ENCODE peak calls at places on chromosomes 16 and 17, in six cellular contexts. W is activated B cell treated with CpG ODN at 0.5 μM for 24 hours, N is hepatocyte, H is A549, J is Caco-2, U is cardiac fibroblast. P is an unnamed sample.

GRCh38 chr16:28820016-28820415 is 2.8 kb upstream of the ATXN2L start:
- DNase-seq in W (no peak), N (peak; percentile 37), H (peak; percentile 50), J (no peak), U (no peak), P (no peak)

GRCh38 chr17:43750154-43750553 is 8.4 kb downstream of the SOST start:
- DNase-seq in W (no peak), N (no peak), H (no peak), J (no peak), U (no peak), P (no peak)

GRCh38 chr17:51946311-51946710 is 212.2 kb downstream of the CA10 start:
- DNase-seq in W (no peak), N (no peak), H (no peak), J (no peak), U (no peak), P (no peak)

GRCh38 chr17:2402517-2402916 is 1.7 kb upstream of the MNT start:
- DNase-seq in W (no peak), N (no peak), H (no peak), J (no peak), U (no peak), P (no peak)

GRCh38 chr17:15263206-15263579 is 1.9 kb downstream of the PMP22 start:
- DNase-seq in W (no peak), N (peak; percentile 77), H (peak; percentile 84), J (peak; percentile 42), U (peak; percentile 77), P (peak; percentile 47)

GRCh38 chr17:47741793-47742145 is 8.7 kb downstream of the TBX21 start:
- DNase-seq in W (no peak), N (no peak), H (no peak), J (no peak), U (no peak), P (no peak)

GRCh38 chr17:6392609-6393367 is 42.1 kb downstream of the AIPL1 start:
- DNase-seq in W (no peak), N (peak; percentile 37), H (no peak), J (peak; percentile 66), U (no peak), P (no peak)

GRCh38 chr16:84044108-84044488 is 1.5 kb upstream of the SLC38A8 start:
- DNase-seq in W (no peak), N (no peak), H (peak; percentile 53), J (peak; percentile 65), U (peak; percentile 48), P (no peak)

GRCh38 chr17:78523939-78524655 is 53.1 kb downstream of the DNAH17 start:
- DNase-seq in W (no peak), N (no peak), H (peak; percentile 69), J (no peak), U (peak; percentile 15), P (no peak)

GRCh38 chr17:75561927-75562603 is 25.5 kb upstream of the MYO15B start:
- DNase-seq in W (no peak), N (no peak), H (peak; percentile 47), J (no peak), U (no peak), P (no peak)

GRCh38 chr17:66401364-66401763 is 99.0 kb downstream of the PRKCA start:
- DNase-seq in W (no peak), N (no peak), H (no peak), J (no peak), U (no peak), P (no peak)

GRCh38 chr17:77445030-77445907 is 304.5 kb downstream of the SEC14L1 start:
- DNase-seq in W (peak; percentile 70), N (no peak), H (no peak), J (no peak), U (no peak), P (no peak)

GRCh38 chr17:56972111-56972730 is 5.7 kb upstream of the SCPEP1 start:
- DNase-seq in W (no peak), N (no peak), H (no peak), J (no peak), U (no peak), P (no peak)

GRCh38 chr16:3696425-3697218 is 20.7 kb downstream of the TRAP1 start:
- DNase-seq in W (no peak), N (peak; percentile 62), H (peak; percentile 78), J (no peak), U (peak; percentile 79), P (no peak)

GRCh38 chr17:73494096-73494954 is 149.9 kb downstream of the SDK2 start:
- DNase-seq in W (no peak), N (no peak), H (no peak), J (no peak), U (no peak), P (no peak)

GRCh38 chr16:73095885-73096341 is 48.0 kb upstream of the ZFHX3 start:
- DNase-seq in W (no peak), N (peak; percentile 38), H (peak; percentile 82), J (no peak), U (peak; percentile 18), P (no peak)

GRCh38 chr16:14211856-14212543 is 140.9 kb downstream of the MRTFB start:
- DNase-seq in W (no peak), N (no peak), H (no peak), J (no peak), U (peak; percentile 30), P (no peak)

GRCh38 chr17:53949473-53950090 is 126.9 kb downstream of the KIF2B start:
- DNase-seq in W (no peak), N (no peak), H (no peak), J (no peak), U (no peak), P (no peak)

GRCh38 chr16:30351586-30352419 is 3.3 kb downstream of the CD2BP2 start:
- DNase-seq in W (no peak), N (no peak), H (peak; percentile 60), J (no peak), U (peak; percentile 95), P (peak; percentile 62)

GRCh38 chr16:23416816-23417215 is 36.2 kb downstream of the COG7 start:
- DNase-seq in W (no peak), N (no peak), H (no peak), J (no peak), U (no peak), P (no peak)

GRCh38 chr17:13024526-13025263 is 6.9 kb upstream of the ELAC2 start:
- DNase-seq in W (peak; percentile 59), N (peak; percentile 82), H (peak; percentile 75), J (peak; percentile 41), U (peak; percentile 61), P (no peak)

GRCh38 chr16:21302454-21302853 is 24.4 kb upstream of the CRYM start:
- DNase-seq in W (no peak), N (peak; percentile 25), H (no peak), J (no peak), U (peak; percentile 43), P (no peak)

GRCh38 chr17:82503728-82504308 is 15.7 kb upstream of the FOXK2 start:
- DNase-seq in W (no peak), N (no peak), H (no peak), J (no peak), U (no peak), P (no peak)

GRCh38 chr17:47305302-47305923 is 18.3 kb upstream of the EFCAB13 start:
- DNase-seq in W (no peak), N (no peak), H (peak; percentile 66), J (no peak), U (peak; percentile 97), P (no peak)

GRCh38 chr17:38342886-38343607 is 709 bp downstream of the GPR179 start:
- DNase-seq in W (no peak), N (no peak), H (no peak), J (no peak), U (no peak), P (no peak)

GRCh38 chr16:3819741-3820724 is 60.5 kb downstream of the CREBBP start:
- DNase-seq in W (no peak), N (peak; percentile 71), H (peak; percentile 67), J (no peak), U (peak; percentile 97), P (no peak)

GRCh38 chr17:59607061-59607460 is 12.6 kb upstream of the CLTC start:
- DNase-seq in W (no peak), N (no peak), H (no peak), J (no peak), U (no peak), P (no peak)

GRCh38 chr17:59611503-59611902 is 8.2 kb upstream of the CLTC start:
- DNase-seq in W (no peak), N (no peak), H (no peak), J (no peak), U (no peak), P (no peak)

GRCh38 chr17:59607817-59608403 is 11.8 kb upstream of the CLTC start:
- DNase-seq in W (no peak), N (peak; percentile 14), H (peak; percentile 55), J (no peak), U (peak; percentile 35), P (no peak)
- TF ChIP-seq CTCF in W (no peak), N (peak; percentile 18), H (peak; percentile 39), J (no peak), U (peak; percentile 15), P (no peak)

GRCh38 chr16:75096730-75097129 is 19.9 kb downstream of the LDHD start:
- DNase-seq in W (no peak), N (no peak), H (no peak), J (peak; percentile 85), U (no peak), P (no peak)
- TF ChIP-seq CTCF in W (no peak), N (peak; percentile 13), H (no peak), J (peak; percentile 79), U (peak; percentile 38), P (no peak)

GRCh38 chr17:79916991-79917901 is 78.0 kb upstream of the CBX4 start:
- DNase-seq in W (no peak), N (no peak), H (no peak), J (no peak), U (no peak), P (no peak)

GRCh38 chr17:79916506-79916905 is 77.3 kb upstream of the CBX4 start:
- DNase-seq in W (no peak), N (no peak), H (no peak), J (peak; percentile 77), U (no peak), P (no peak)

GRCh38 chr17:79913896-79914812 is 74.9 kb upstream of the CBX4 start:
- DNase-seq in W (no peak), N (no peak), H (no peak), J (no peak), U (no peak), P (no peak)

GRCh38 chr17:79914813-79915740 is 75.8 kb upstream of the CBX4 start:
- DNase-seq in W (no peak), N (no peak), H (no peak), J (peak; percentile 62), U (no peak), P (no peak)

DNA sequence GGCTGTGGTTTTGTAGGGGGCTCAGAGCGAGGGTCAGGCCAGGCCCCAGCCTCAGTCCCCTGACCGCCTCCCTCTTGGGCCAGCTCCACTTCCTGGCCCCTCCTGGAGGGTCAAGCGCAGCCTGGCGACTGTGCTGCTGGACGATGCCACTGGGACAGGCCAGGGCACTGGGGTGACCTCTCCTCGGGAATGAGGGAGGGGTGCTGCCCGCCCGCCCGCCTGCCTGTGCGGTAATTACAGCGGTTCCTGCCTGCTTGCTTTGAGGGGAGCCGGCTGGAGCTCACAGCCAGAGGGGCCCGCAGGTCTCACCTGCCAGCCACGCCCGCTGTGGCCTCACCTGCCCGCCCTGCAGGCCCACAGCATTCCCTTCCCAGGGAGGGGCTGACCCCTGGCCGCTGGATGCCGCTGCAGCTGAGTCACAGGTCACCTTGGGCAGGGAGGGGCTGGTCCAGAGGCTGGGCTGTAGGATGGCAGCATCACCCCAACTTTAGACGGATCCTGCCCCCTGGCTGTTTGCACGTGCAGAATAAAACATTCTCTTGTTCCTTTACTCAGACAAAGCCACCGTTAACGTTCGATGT is 76.7 kb upstream of the CBX4 start:
- DNase-seq in W (no peak), N (peak; percentile 91), H (peak; percentile 77), J (peak; percentile 99), U (peak; percentile 52), P (no peak)
- TF ChIP-seq CTCF in W (no peak), N (peak; percentile 55), H (peak; percentile 56), J (peak; percentile 66), U (peak; percentile 36), P (no peak)

GRCh38 chr16:67720236-67720635 is 1.1 kb upstream of the GFOD2 start:
- DNase-seq in W (no peak), N (no peak), H (no peak), J (no peak), U (no peak), P (no peak)
- TF ChIP-seq CTCF in W (no peak), N (no peak), H (no peak), J (no peak), U (no peak), P (no peak)